ENCODE peak calls at places on chromosomes 2 and 18, in six cellular contexts. One of them, this sample, is unnamed.
A peak's percentile ranks its signal among the peaks of the same experiment; 100 is the strongest.

GRCh38 chr2:174688079-174688478 is 76.2 kb downstream of the CHRNA1 start:
- DNase-seq in adrenal gland: no peak
- DNase-seq in neuronal stem cell: no peak
- DNase-seq in spleen: no peak
- DNase-seq in heart right ventricle: no peak
- DNase-seq in cardiac muscle cell: peak; percentile 62
- DNase-seq in this sample: no peak

GRCh38 chr2:231810905-231811304 is 24.7 kb downstream of the COPS7B start:
- DNase-seq in adrenal gland: no peak
- DNase-seq in neuronal stem cell: no peak
- DNase-seq in spleen: no peak
- DNase-seq in heart right ventricle: no peak
- DNase-seq in cardiac muscle cell: peak; percentile 78
- DNase-seq in this sample: no peak

GRCh38 chr2:24993797-24994196 is 22.0 kb upstream of the DNAJC27 start:
- DNase-seq in adrenal gland: peak; percentile 18
- DNase-seq in neuronal stem cell: no peak
- DNase-seq in spleen: no peak
- DNase-seq in heart right ventricle: no peak
- DNase-seq in cardiac muscle cell: peak; percentile 5
- DNase-seq in this sample: no peak

GRCh38 chr2:18117592-18117991 is 239.1 kb downstream of the KCNS3 start:
- DNase-seq in adrenal gland: peak; percentile 24
- DNase-seq in neuronal stem cell: no peak
- DNase-seq in spleen: no peak
- DNase-seq in heart right ventricle: peak; percentile 10
- DNase-seq in cardiac muscle cell: peak; percentile 53
- DNase-seq in this sample: peak; percentile 9

GRCh38 chr18:32920796-32921787 is 148.3 kb upstream of the KLHL14 start:
- DNase-seq in adrenal gland: peak; percentile 14
- DNase-seq in neuronal stem cell: no peak
- DNase-seq in spleen: no peak
- DNase-seq in heart right ventricle: no peak
- DNase-seq in cardiac muscle cell: peak; percentile 91
- DNase-seq in this sample: no peak

GRCh38 chr18:4074647-4075046 is 380.5 kb downstream of the DLGAP1 start:
- DNase-seq in adrenal gland: no peak
- DNase-seq in neuronal stem cell: no peak
- DNase-seq in spleen: no peak
- DNase-seq in heart right ventricle: no peak
- DNase-seq in cardiac muscle cell: no peak
- DNase-seq in this sample: no peak

GRCh38 chr18:21930177-21930576 is 189.6 kb downstream of the MIB1 start:
- DNase-seq in adrenal gland: peak; percentile 11
- DNase-seq in neuronal stem cell: no peak
- DNase-seq in spleen: no peak
- DNase-seq in heart right ventricle: no peak
- DNase-seq in cardiac muscle cell: no peak
- DNase-seq in this sample: no peak

GRCh38 chr2:41827354-41827971 is 220.4 kb upstream of the PKDCC start:
- DNase-seq in adrenal gland: no peak
- DNase-seq in neuronal stem cell: no peak
- DNase-seq in spleen: no peak
- DNase-seq in heart right ventricle: no peak
- DNase-seq in cardiac muscle cell: no peak
- DNase-seq in this sample: no peak

GRCh38 chr2:80454628-80455027 is 150.1 kb upstream of the LRRTM1 start:
- DNase-seq in adrenal gland: no peak
- DNase-seq in neuronal stem cell: no peak
- DNase-seq in spleen: peak; percentile 59
- DNase-seq in heart right ventricle: peak; percentile 64
- DNase-seq in cardiac muscle cell: no peak
- DNase-seq in this sample: no peak

GRCh38 chr18:45958730-45959129 is 8.4 kb downstream of the EPG5 start:
- DNase-seq in adrenal gland: no peak
- DNase-seq in neuronal stem cell: no peak
- DNase-seq in spleen: no peak
- DNase-seq in heart right ventricle: no peak
- DNase-seq in cardiac muscle cell: no peak
- DNase-seq in this sample: no peak

GRCh38 chr18:45232058-45232457 is 383.2 kb upstream of the SLC14A2 start:
- DNase-seq in adrenal gland: no peak
- DNase-seq in neuronal stem cell: no peak
- DNase-seq in spleen: no peak
- DNase-seq in heart right ventricle: no peak
- DNase-seq in cardiac muscle cell: no peak
- DNase-seq in this sample: no peak

GRCh38 chr2:159169187-159169586 is 117.3 kb downstream of the WDSUB1 start:
- DNase-seq in adrenal gland: no peak
- DNase-seq in neuronal stem cell: no peak
- DNase-seq in spleen: no peak
- DNase-seq in heart right ventricle: no peak
- DNase-seq in cardiac muscle cell: no peak
- DNase-seq in this sample: no peak

GRCh38 chr2:155100261-155100660 is 401.8 kb downstream of the KCNJ3 start:
- DNase-seq in adrenal gland: no peak
- DNase-seq in neuronal stem cell: no peak
- DNase-seq in spleen: no peak
- DNase-seq in heart right ventricle: no peak
- DNase-seq in cardiac muscle cell: no peak
- DNase-seq in this sample: no peak

GRCh38 chr18:3354506-3354905 is 92.6 kb downstream of the MYL12B start:
- DNase-seq in adrenal gland: no peak
- DNase-seq in neuronal stem cell: no peak
- DNase-seq in spleen: no peak
- DNase-seq in heart right ventricle: no peak
- DNase-seq in cardiac muscle cell: no peak
- DNase-seq in this sample: no peak

GRCh38 chr18:34222396-34223163 is 2.1 kb downstream of the NOL4 start:
- DNase-seq in adrenal gland: no peak
- DNase-seq in neuronal stem cell: no peak
- DNase-seq in spleen: peak; percentile 70
- DNase-seq in heart right ventricle: peak; percentile 30
- DNase-seq in cardiac muscle cell: no peak
- DNase-seq in this sample: peak; percentile 18

GRCh38 chr2:143161982-143162837 is 33.0 kb downstream of the ARHGAP15 start:
- DNase-seq in adrenal gland: peak; percentile 58
- DNase-seq in neuronal stem cell: peak; percentile 27
- DNase-seq in spleen: peak; percentile 76
- DNase-seq in heart right ventricle: no peak
- DNase-seq in cardiac muscle cell: peak; percentile 60
- DNase-seq in this sample: peak; percentile 22

GRCh38 chr2:183606718-183607085 is 482.5 kb downstream of the NUP35 start:
- DNase-seq in adrenal gland: no peak
- DNase-seq in neuronal stem cell: no peak
- DNase-seq in spleen: no peak
- DNase-seq in heart right ventricle: no peak
- DNase-seq in cardiac muscle cell: no peak
- DNase-seq in this sample: no peak

DNA sequence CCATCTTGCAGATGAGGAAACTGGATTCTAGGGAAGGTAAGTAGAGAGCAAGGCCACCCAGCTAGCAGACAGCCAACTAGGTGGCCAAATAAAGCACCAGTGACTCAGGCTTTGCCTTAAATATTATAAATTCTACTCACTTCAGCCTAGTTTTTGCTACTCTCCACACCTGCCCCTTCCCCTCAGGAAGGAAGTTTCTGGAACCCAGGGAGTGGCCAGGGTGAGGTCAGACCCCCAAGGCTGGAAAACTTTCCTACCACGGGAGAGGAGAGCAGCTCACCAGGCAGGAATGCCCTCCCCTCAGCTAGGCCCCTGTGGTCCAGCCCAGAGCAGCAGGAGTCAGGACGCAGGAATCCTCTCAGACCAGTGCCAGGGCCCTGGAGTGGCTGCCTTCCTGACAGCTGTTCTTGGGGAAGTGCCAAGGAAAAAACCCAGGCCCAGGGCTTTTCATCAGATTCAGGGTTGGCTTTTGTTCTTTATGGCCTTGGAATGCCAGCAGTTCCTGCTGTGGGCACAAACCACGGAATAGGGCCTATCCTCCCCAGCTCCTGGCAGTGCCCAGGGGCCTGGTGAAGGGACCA is 5.1 kb upstream of the PAX8 start:
- DNase-seq in adrenal gland: peak; percentile 90
- DNase-seq in neuronal stem cell: no peak
- DNase-seq in spleen: peak; percentile 83
- DNase-seq in heart right ventricle: peak; percentile 39
- DNase-seq in cardiac muscle cell: peak; percentile 81
- DNase-seq in this sample: no peak
- H3K27ac ChIP-seq in adrenal gland: peak overlapping the region; percentile 96
- H3K27ac ChIP-seq in neuronal stem cell: no peak overlapping the region
- H3K27ac ChIP-seq in spleen: peak overlapping the region; percentile 61
- H3K27ac ChIP-seq in heart right ventricle: peak overlapping the region; percentile 52
- H3K27ac ChIP-seq in cardiac muscle cell: no peak overlapping the region
- H3K27ac ChIP-seq in this sample: no peak overlapping the region

DNA sequence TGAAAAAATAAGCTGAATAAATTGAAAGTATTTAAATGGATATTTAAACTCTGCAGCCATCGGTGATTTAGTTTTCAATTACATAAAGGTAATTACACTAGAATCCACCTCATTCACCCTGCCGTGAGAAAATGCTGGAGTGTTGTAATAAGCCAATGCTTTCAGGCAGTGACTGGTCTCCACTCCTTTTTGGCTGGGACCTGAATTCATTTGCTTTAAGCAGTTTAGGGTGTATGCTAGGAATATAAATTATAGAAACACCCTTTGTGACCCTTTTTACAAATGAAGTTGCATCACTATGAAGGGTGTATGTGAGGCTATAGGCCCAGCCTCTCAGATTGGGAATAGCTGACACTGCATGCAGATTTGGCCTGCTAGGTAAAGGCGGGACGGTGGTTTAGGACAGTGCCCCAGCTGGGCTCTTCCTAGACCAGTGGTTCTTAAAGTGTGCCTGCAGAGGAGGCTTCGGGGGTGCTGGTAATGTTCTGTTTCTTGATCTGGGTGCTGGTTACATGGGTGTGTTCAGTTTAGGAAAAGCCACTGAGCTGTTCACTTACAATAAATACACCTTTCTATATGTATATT is 50.9 kb upstream of the NFE2L2 start:
- DNase-seq in adrenal gland: no peak
- DNase-seq in neuronal stem cell: no peak
- DNase-seq in spleen: no peak
- DNase-seq in heart right ventricle: no peak
- DNase-seq in cardiac muscle cell: no peak
- DNase-seq in this sample: no peak
- H3K27ac ChIP-seq in adrenal gland: no peak overlapping the region
- H3K27ac ChIP-seq in neuronal stem cell: no peak overlapping the region
- H3K27ac ChIP-seq in spleen: no peak overlapping the region
- H3K27ac ChIP-seq in heart right ventricle: no peak overlapping the region
- H3K27ac ChIP-seq in cardiac muscle cell: no peak overlapping the region
- H3K27ac ChIP-seq in this sample: no peak overlapping the region

GRCh38 chr2:181126311-181126710 is 145.9 kb downstream of the UBE2E3 start:
- DNase-seq in adrenal gland: no peak
- DNase-seq in neuronal stem cell: no peak
- DNase-seq in spleen: no peak
- DNase-seq in heart right ventricle: no peak
- DNase-seq in cardiac muscle cell: no peak
- DNase-seq in this sample: no peak

GRCh38 chr2:181125364-181125763 is 145.0 kb downstream of the UBE2E3 start:
- DNase-seq in adrenal gland: no peak
- DNase-seq in neuronal stem cell: no peak
- DNase-seq in spleen: no peak
- DNase-seq in heart right ventricle: no peak
- DNase-seq in cardiac muscle cell: no peak
- DNase-seq in this sample: no peak

GRCh38 chr2:181124499-181124898 is 144.1 kb downstream of the UBE2E3 start:
- DNase-seq in adrenal gland: no peak
- DNase-seq in neuronal stem cell: no peak
- DNase-seq in spleen: no peak
- DNase-seq in heart right ventricle: no peak
- DNase-seq in cardiac muscle cell: peak; percentile 64
- DNase-seq in this sample: no peak

GRCh38 chr2:181122601-181123000 is 142.2 kb downstream of the UBE2E3 start:
- DNase-seq in adrenal gland: no peak
- DNase-seq in neuronal stem cell: no peak
- DNase-seq in spleen: no peak
- DNase-seq in heart right ventricle: no peak
- DNase-seq in cardiac muscle cell: no peak
- DNase-seq in this sample: no peak

DNA sequence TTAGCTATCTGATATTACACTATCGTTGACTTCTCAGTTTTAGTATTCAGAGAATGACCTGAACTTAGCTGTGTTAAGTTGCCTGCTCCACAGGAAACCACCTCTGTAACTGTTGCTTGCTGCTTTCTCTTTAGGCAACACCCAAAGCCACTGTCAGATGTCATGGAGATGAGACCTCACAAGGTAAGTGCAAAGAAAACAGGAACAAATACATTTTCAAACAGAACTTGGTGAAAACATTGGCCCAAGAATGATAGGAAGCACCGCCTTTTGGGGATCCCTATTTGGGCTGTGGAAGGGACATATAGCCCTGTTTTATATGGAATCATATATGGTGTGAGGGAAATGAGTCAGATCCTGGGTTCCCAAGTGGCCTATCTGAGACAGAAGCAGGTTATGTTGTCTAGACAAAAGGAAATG is 143.4 kb downstream of the UBE2E3 start:
- DNase-seq in adrenal gland: no peak
- DNase-seq in neuronal stem cell: no peak
- DNase-seq in spleen: no peak
- DNase-seq in heart right ventricle: no peak
- DNase-seq in cardiac muscle cell: peak; percentile 36
- DNase-seq in this sample: no peak
- H3K27ac ChIP-seq in adrenal gland: no peak overlapping the region
- H3K27ac ChIP-seq in neuronal stem cell: no peak overlapping the region
- H3K27ac ChIP-seq in spleen: peak overlapping the region; percentile 71
- H3K27ac ChIP-seq in heart right ventricle: no peak overlapping the region
- H3K27ac ChIP-seq in cardiac muscle cell: no peak overlapping the region
- H3K27ac ChIP-seq in this sample: no peak overlapping the region

DNA sequence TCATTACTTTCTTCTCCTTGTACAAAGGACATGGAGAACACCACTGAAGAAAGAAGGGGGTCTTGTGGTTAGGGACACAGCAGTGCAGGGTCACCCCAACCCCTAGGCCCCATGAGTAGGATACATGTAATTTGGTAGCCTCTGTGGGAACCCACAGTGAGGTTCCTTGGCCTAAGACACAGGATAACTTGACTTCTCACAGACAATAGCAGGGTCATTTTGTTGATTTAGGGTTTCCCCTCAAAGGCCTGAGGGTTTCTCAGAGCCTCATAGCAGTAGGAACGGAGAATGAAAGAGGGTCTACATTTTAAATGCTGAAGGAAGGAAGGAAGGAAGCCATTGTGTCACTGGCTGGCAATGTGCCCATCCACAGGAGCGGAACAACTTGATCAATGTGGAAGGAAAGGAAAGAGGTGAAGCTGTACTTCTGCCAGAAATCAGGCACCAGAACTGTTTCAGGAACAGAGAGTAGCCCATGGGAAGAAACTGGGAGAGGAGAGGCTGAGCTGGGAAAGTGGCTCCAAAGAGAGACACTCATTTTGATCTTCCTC is 5.1 kb downstream of the IL1B start:
- DNase-seq in adrenal gland: no peak
- DNase-seq in neuronal stem cell: no peak
- DNase-seq in spleen: no peak
- DNase-seq in heart right ventricle: peak; percentile 14
- DNase-seq in cardiac muscle cell: no peak
- DNase-seq in this sample: no peak
- H3K27ac ChIP-seq in adrenal gland: no peak overlapping the region
- H3K27ac ChIP-seq in neuronal stem cell: no peak overlapping the region
- H3K27ac ChIP-seq in spleen: no peak overlapping the region
- H3K27ac ChIP-seq in heart right ventricle: no peak overlapping the region
- H3K27ac ChIP-seq in cardiac muscle cell: no peak overlapping the region
- H3K27ac ChIP-seq in this sample: no peak overlapping the region

This sample was measured in iPS DF 6.9.